ENCODE peak calls at places on chromosomes 13 and 19, in four cellular contexts. H is brain microvascular endothelial cell; G is activated naive CD4-positive, alpha-beta T cell treated with Interleukin-2 at 50 U/mL for 16 hours; D is DMS53. P is an unnamed sample.
A peak's percentile ranks its signal among the peaks of the same experiment; 100 is the strongest.

GRCh38 chr19:956747-957451 is 27.2 kb upstream of the WDR18 start:
- DNase-seq in G (no peak), D (no peak), H (no peak), P (no peak)

GRCh38 chr19:44796701-44797115 is 12.2 kb upstream of the BCAM start:
- DNase-seq in G (no peak), D (peak; percentile 91), H (no peak), P (no peak)

GRCh38 chr13:34156841-34157365 is 339.0 kb downstream of the RFC3 start:
- DNase-seq in G (peak; percentile 19), D (peak; percentile 99), H (peak; percentile 94), P (no peak)

GRCh38 chr13:50457430-50458393 is 385.8 kb downstream of the DLEU7 start:
- DNase-seq in G (no peak), D (no peak), H (no peak), P (no peak)

GRCh38 chr19:30111456-30111855 is 169.4 kb downstream of the URI1 start:
- DNase-seq in G (no peak), H (no peak), D (no peak), P (no peak)

GRCh38 chr19:3411636-3412035 is 45.3 kb downstream of the NFIC start:
- DNase-seq in H (no peak), G (no peak), D (no peak), P (no peak)

GRCh38 chr19:17703823-17704463 is 15.3 kb upstream of the MAP1S start:
- DNase-seq in D (peak; percentile 28), G (peak; percentile 78), H (peak; percentile 36), P (no peak)

GRCh38 chr13:27043013-27043412 is 128.6 kb downstream of the USP12 start:
- DNase-seq in H (peak; percentile 94), G (no peak), D (peak; percentile 98), P (no peak)

GRCh38 chr13:22220186-22221160 is 549.6 kb downstream of the FGF9 start:
- DNase-seq in H (no peak), D (no peak), G (no peak), P (no peak)

GRCh38 chr13:78607409-78608253 is 4.3 kb upstream of the POU4F1 start:
- DNase-seq in D (no peak), G (no peak), H (no peak), P (no peak)

P was measured in vagina.